ENCODE peak calls at places on chromosome 18, in eight cellular contexts. R, B, Q, V, O, X, J and G are unnamed samples.

GRCh38 chr18:70004698-70005097 is 57.0 kb upstream of the CD226 start:
- DNase-seq in R (no peak), B (no peak), Q (no peak), V (no peak), O (no peak), X (no peak), J (no peak), G (no peak)

GRCh38 chr18:3671181-3671580 is 221.2 kb downstream of the TGIF1 start:
- DNase-seq in R (no peak), B (no peak), Q (no peak), V (no peak), O (no peak), X (no peak), J (no peak), G (peak; percentile 50)

GRCh38 chr18:58015045-58015444 is 29.0 kb upstream of the NEDD4L start:
- DNase-seq in R (no peak), B (no peak), Q (no peak), V (no peak), O (no peak), X (peak; percentile 82), J (no peak), G (no peak)

GRCh38 chr18:13563390-13563805 is 163.0 kb downstream of the FAM210A start:
- DNase-seq in R (no peak), B (no peak), Q (no peak), V (no peak), O (no peak), X (peak; percentile 93), J (no peak), G (peak; percentile 14)

GRCh38 chr18:68221116-68221724 is 493.7 kb downstream of the TMX3 start:
- DNase-seq in R (no peak), B (no peak), Q (no peak), V (no peak), O (no peak), X (no peak), J (no peak), G (no peak)

GRCh38 chr18:77206676-77207370 is 42.8 kb upstream of the GALR1 start:
- DNase-seq in R (no peak), B (no peak), Q (peak; percentile 84), V (no peak), O (no peak), X (no peak), J (peak; percentile 34), G (no peak)

GRCh38 chr18:58453913-58454317 is 175.0 kb downstream of the ALPK2 start:
- DNase-seq in R (no peak), B (no peak), Q (no peak), V (no peak), O (no peak), X (no peak), J (no peak), G (peak; percentile 58)

GRCh38 chr18:72119082-72119481 is 425.1 kb downstream of the CBLN2 start:
- DNase-seq in R (no peak), B (no peak), Q (peak; percentile 47), V (no peak), O (no peak), X (no peak), J (no peak), G (peak; percentile 9)

GRCh38 chr18:44895176-44895798 is 214.6 kb downstream of the SETBP1 start:
- DNase-seq in R (no peak), B (peak; percentile 53), Q (peak; percentile 71), V (peak; percentile 68), O (peak; percentile 16), X (peak; percentile 83), J (peak; percentile 57), G (peak; percentile 55)

GRCh38 chr18:79587298-79588125 is 92.1 kb upstream of the CTDP1 start:
- DNase-seq in R (peak; percentile 46), B (no peak), Q (no peak), V (peak; percentile 27), O (no peak), X (no peak), J (no peak), G (no peak)

GRCh38 chr18:39521164-39521563 is 1955.6 kb upstream of the CELF4 start:
- DNase-seq in R (no peak), B (no peak), Q (no peak), V (no peak), O (no peak), X (no peak), J (no peak), G (no peak)

GRCh38 chr18:79855147-79855910 is 57.6 kb downstream of the KCNG2 start:
- DNase-seq in R (no peak), B (no peak), Q (peak; percentile 62), V (peak; percentile 42), O (no peak), X (no peak), J (no peak), G (no peak)

GRCh38 chr18:32308493-32309120 is 118.8 kb downstream of the MEP1B start:
- DNase-seq in R (no peak), B (no peak), Q (peak; percentile 60), V (no peak), O (no peak), X (no peak), J (no peak), G (no peak)

GRCh38 chr18:57077786-57078552 is 68.9 kb upstream of the BOD1L2 start:
- DNase-seq in R (no peak), B (no peak), Q (no peak), V (peak; percentile 67), O (no peak), X (no peak), J (no peak), G (peak; percentile 1)

GRCh38 chr18:50158866-50159653 is 35.9 kb downstream of the MYO5B start:
- DNase-seq in R (no peak), B (peak; percentile 74), Q (no peak), V (no peak), O (peak; percentile 91), X (no peak), J (no peak), G (peak; percentile 98)

GRCh38 chr18:35982404-35983114 is 10.1 kb downstream of the RMP24 start:
- DNase-seq in R (no peak), B (no peak), Q (peak; percentile 40), V (no peak), O (no peak), X (no peak), J (no peak), G (no peak)

GRCh38 chr18:51480562-51481261 is 283.2 kb upstream of the MEX3C start:
- DNase-seq in R (no peak), B (no peak), Q (no peak), V (no peak), O (no peak), X (no peak), J (peak; percentile 23), G (no peak)

GRCh38 chr18:45617284-45617683 is 2.0 kb downstream of the SLC14A2 start:
- DNase-seq in R (peak; percentile 94), B (no peak), Q (peak; percentile 88), V (no peak), O (no peak), X (no peak), J (peak; percentile 46), G (no peak)

GRCh38 chr18:37873416-37873815 is 307.8 kb upstream of the CELF4 start:
- DNase-seq in R (no peak), B (no peak), Q (no peak), V (no peak), O (no peak), X (no peak), J (no peak), G (no peak)

GRCh38 chr18:45748531-45748930 is 24.6 kb downstream of the SLC14A1 start:
- DNase-seq in R (no peak), B (no peak), Q (no peak), V (no peak), O (no peak), X (no peak), J (no peak), G (no peak)

GRCh38 chr18:323253-323622 is 55.4 kb upstream of the THOC1 start:
- DNase-seq in R (no peak), B (peak; percentile 63), Q (peak; percentile 80), V (no peak), O (no peak), X (peak; percentile 57), J (no peak), G (no peak)

GRCh38 chr18:35672897-35673296 is 91.4 kb downstream of the GALNT1 start:
- DNase-seq in R (no peak), B (no peak), Q (no peak), V (no peak), O (peak; percentile 58), X (no peak), J (no peak), G (peak; percentile 11)

GRCh38 chr18:78352905-78353304 is 626.7 kb upstream of the SALL3 start:
- DNase-seq in R (no peak), B (no peak), Q (no peak), V (no peak), O (no peak), X (no peak), J (no peak), G (no peak)

GRCh38 chr18:30271716-30272115 is 770.8 kb downstream of the DSC3 start:
- DNase-seq in R (no peak), B (no peak), Q (no peak), V (no peak), O (no peak), X (no peak), J (no peak), G (no peak)

GRCh38 chr18:44309185-44309584 is 371.5 kb upstream of the SETBP1 start:
- DNase-seq in R (no peak), B (no peak), Q (no peak), V (no peak), O (no peak), X (no peak), J (no peak), G (no peak)

GRCh38 chr18:73646772-73647171 is 500.9 kb downstream of the FBXO15 start:
- DNase-seq in R (no peak), B (no peak), Q (peak; percentile 79), V (no peak), O (no peak), X (no peak), J (no peak), G (no peak)

GRCh38 chr18:24868760-24869237 is 408.4 kb downstream of the HRH4 start:
- DNase-seq in R (no peak), B (no peak), Q (peak; percentile 25), V (no peak), O (no peak), X (no peak), J (no peak), G (no peak)

GRCh38 chr18:44887227-44887631 is 206.5 kb downstream of the SETBP1 start:
- DNase-seq in R (no peak), B (peak; percentile 6), Q (peak; percentile 79), V (peak; percentile 74), O (no peak), X (no peak), J (peak; percentile 34), G (no peak)

GRCh38 chr18:3221496-3221895 is 1.7 kb upstream of the MYOM1 start:
- DNase-seq in R (no peak), B (no peak), Q (no peak), V (no peak), O (no peak), X (no peak), J (no peak), G (no peak)

GRCh38 chr18:38402509-38402908 is 836.9 kb upstream of the CELF4 start:
- DNase-seq in R (no peak), B (no peak), Q (no peak), V (no peak), O (no peak), X (no peak), J (no peak), G (no peak)

GRCh38 chr18:14945984-14946383 is 198.0 kb downstream of the ANKRD30B start:
- DNase-seq in R (no peak), B (no peak), Q (peak; percentile 21), V (peak; percentile 31), O (no peak), X (no peak), J (no peak), G (no peak)

GRCh38 chr18:13268035-13268700 is 49.6 kb downstream of the LDLRAD4 start:
- DNase-seq in R (peak; percentile 50), B (no peak), Q (peak; percentile 40), V (no peak), O (no peak), X (peak; percentile 41), J (no peak), G (no peak)